ENCODE peak calls at places on chromosome 3, in six cellular contexts. W is Calu3; S is cardiac muscle cell; N is stimulated activated naive CD4-positive, alpha-beta T cell; I is neural crest cell; E is suprapubic skin. H is an unnamed sample.

GRCh38 chr3:127674793-127675189 is 2.0 kb downstream of the ABTB1 start:
- DNase-seq in I (no peak), S (no peak), N (no peak), E (peak; percentile 41), W (no peak), H (no peak)

GRCh38 chr3:190972196-190972595 is 109.7 kb upstream of the GMNC start:
- DNase-seq in E (no peak), N (no peak), W (no peak), I (no peak), S (no peak), H (no peak)

GRCh38 chr3:56957520-56957919 is 102.9 kb upstream of the SPATA12 start:
- DNase-seq in I (no peak), E (no peak), S (no peak), W (no peak), N (no peak), H (no peak)

GRCh38 chr3:34285465-34286188 is 487.2 kb downstream of the PDCD6IP start:
- DNase-seq in W (no peak), E (no peak), I (no peak), S (peak; percentile 64), N (no peak), H (no peak)

GRCh38 chr3:50299929-50300680 is 900 bp upstream of the HYAL3 start:
- DNase-seq in W (no peak), N (no peak), S (no peak), E (peak; percentile 77), I (no peak), H (no peak)

GRCh38 chr3:69204315-69204957 is 82.0 kb upstream of the LMOD3 start:
- DNase-seq in W (peak; percentile 43), S (no peak), E (no peak), N (no peak), I (no peak), H (no peak)

GRCh38 chr3:142209655-142210054 is 15.7 kb downstream of the GK5 start:
- DNase-seq in S (no peak), W (no peak), I (no peak), N (no peak), E (peak; percentile 75), H (no peak)

GRCh38 chr3:81214626-81215025 is 546.8 kb downstream of the GBE1 start:
- DNase-seq in I (no peak), E (no peak), N (no peak), S (no peak), W (no peak), H (no peak)

GRCh38 chr3:193894121-193894863 is 241.7 kb upstream of the HES1 start:
- DNase-seq in N (no peak), I (no peak), E (no peak), S (no peak), W (no peak), H (no peak)

GRCh38 chr3:58102976-58103447 is 94.8 kb downstream of the FLNB start:
- DNase-seq in S (no peak), W (no peak), I (no peak), N (no peak), E (no peak), H (no peak)

GRCh38 chr3:99114565-99115291 is 213.2 kb upstream of the DCBLD2 start:
- DNase-seq in I (no peak), W (peak; percentile 43), S (peak; percentile 31), E (no peak), N (no peak), H (no peak)

GRCh38 chr3:125684199-125684598 is 88.9 kb upstream of the OSBPL11 start:
- DNase-seq in N (no peak), I (peak; percentile 40), W (no peak), E (no peak), S (peak; percentile 71), H (no peak)

GRCh38 chr3:11096266-11097135 is 57.8 kb upstream of the HRH1 start:
- DNase-seq in N (no peak), I (peak; percentile 38), E (peak; percentile 81), S (peak; percentile 79), W (peak; percentile 71), H (no peak)

GRCh38 chr3:148998715-148999413 is 7.5 kb downstream of the GYG1 start:
- DNase-seq in S (no peak), I (no peak), E (no peak), W (no peak), N (peak; percentile 5), H (no peak)

GRCh38 chr3:106114848-106115247 is 246.0 kb upstream of the CBLB start:
- DNase-seq in N (no peak), W (no peak), E (no peak), S (no peak), I (no peak), H (no peak)

GRCh38 chr3:173556546-173556945 is 159.0 kb downstream of the NLGN1 start:
- DNase-seq in I (no peak), E (no peak), S (no peak), N (no peak), W (no peak), H (no peak)

GRCh38 chr3:53194218-53195065 is 33.4 kb downstream of the PRKCD start:
- DNase-seq in W (no peak), N (no peak), S (peak; percentile 56), E (no peak), I (no peak), H (no peak)

GRCh38 chr3:101836907-101837598 is 12.3 kb upstream of the NFKBIZ start:
- DNase-seq in W (no peak), S (no peak), N (no peak), E (no peak), I (no peak), H (no peak)

H was measured in T-cell.